ENCODE peak calls at places on chromosomes 7 and 10, in six cellular contexts. One of them, this sample, is unnamed.

GRCh38 chr7:117250801-117251200 is 72.1 kb downstream of the WNT2 start:
- DNase-seq in astrocyte of the spinal cord: no peak
- DNase-seq in AG09309: no peak
- DNase-seq in HFFc6: peak; percentile 21
- DNase-seq in AG08396: peak; percentile 6
- DNase-seq in stimulated activated CD4-positive, alpha-beta T cell treated with anti-CD3 and anti-CD28 coated beads, Interleukin-12 subunit alpha, Interleukin-12 subunit beta, amount 100 ng/mL, for 4 hours: no peak
- DNase-seq in this sample: no peak

GRCh38 chr7:127484954-127485353 is 92.4 kb upstream of the ZNF800 start:
- DNase-seq in astrocyte of the spinal cord: no peak
- DNase-seq in AG09309: no peak
- DNase-seq in HFFc6: no peak
- DNase-seq in AG08396: no peak
- DNase-seq in stimulated activated CD4-positive, alpha-beta T cell treated with anti-CD3 and anti-CD28 coated beads, Interleukin-12 subunit alpha, Interleukin-12 subunit beta, amount 100 ng/mL, for 4 hours: no peak
- DNase-seq in this sample: no peak

GRCh38 chr7:130008941-130009847 is 42.0 kb downstream of the ZC3HC1 start:
- DNase-seq in astrocyte of the spinal cord: peak; percentile 51
- DNase-seq in AG09309: no peak
- DNase-seq in HFFc6: peak; percentile 52
- DNase-seq in AG08396: no peak
- DNase-seq in stimulated activated CD4-positive, alpha-beta T cell treated with anti-CD3 and anti-CD28 coated beads, Interleukin-12 subunit alpha, Interleukin-12 subunit beta, amount 100 ng/mL, for 4 hours: no peak
- DNase-seq in this sample: no peak

GRCh38 chr10:132915411-132915810 is 27.0 kb downstream of the CFAP46 start:
- DNase-seq in astrocyte of the spinal cord: no peak
- DNase-seq in AG09309: no peak
- DNase-seq in HFFc6: no peak
- DNase-seq in AG08396: no peak
- DNase-seq in stimulated activated CD4-positive, alpha-beta T cell treated with anti-CD3 and anti-CD28 coated beads, Interleukin-12 subunit alpha, Interleukin-12 subunit beta, amount 100 ng/mL, for 4 hours: no peak
- DNase-seq in this sample: no peak

GRCh38 chr7:115357213-115357999 is 435.5 kb downstream of the MDFIC start:
- DNase-seq in astrocyte of the spinal cord: peak; percentile 84
- DNase-seq in AG09309: peak; percentile 68
- DNase-seq in HFFc6: peak; percentile 86
- DNase-seq in AG08396: peak; percentile 6
- DNase-seq in stimulated activated CD4-positive, alpha-beta T cell treated with anti-CD3 and anti-CD28 coated beads, Interleukin-12 subunit alpha, Interleukin-12 subunit beta, amount 100 ng/mL, for 4 hours: no peak
- DNase-seq in this sample: no peak

GRCh38 chr7:95840953-95841950 is 68.9 kb downstream of the DYNC1I1 start:
- DNase-seq in astrocyte of the spinal cord: no peak
- DNase-seq in AG09309: no peak
- DNase-seq in HFFc6: no peak
- DNase-seq in AG08396: no peak
- DNase-seq in stimulated activated CD4-positive, alpha-beta T cell treated with anti-CD3 and anti-CD28 coated beads, Interleukin-12 subunit alpha, Interleukin-12 subunit beta, amount 100 ng/mL, for 4 hours: no peak
- DNase-seq in this sample: no peak

GRCh38 chr10:131694963-131695813 is 205.6 kb upstream of the PPP2R2D start:
- DNase-seq in astrocyte of the spinal cord: no peak
- DNase-seq in AG09309: no peak
- DNase-seq in HFFc6: no peak
- DNase-seq in AG08396: no peak
- DNase-seq in stimulated activated CD4-positive, alpha-beta T cell treated with anti-CD3 and anti-CD28 coated beads, Interleukin-12 subunit alpha, Interleukin-12 subunit beta, amount 100 ng/mL, for 4 hours: no peak
- DNase-seq in this sample: no peak

GRCh38 chr10:125535559-125535958 is 147.4 kb downstream of the TEX36 start:
- DNase-seq in astrocyte of the spinal cord: no peak
- DNase-seq in AG09309: no peak
- DNase-seq in HFFc6: no peak
- DNase-seq in AG08396: no peak
- DNase-seq in stimulated activated CD4-positive, alpha-beta T cell treated with anti-CD3 and anti-CD28 coated beads, Interleukin-12 subunit alpha, Interleukin-12 subunit beta, amount 100 ng/mL, for 4 hours: no peak
- DNase-seq in this sample: no peak

GRCh38 chr7:101857358-101857794 is 40.0 kb downstream of the CUX1 start:
- DNase-seq in astrocyte of the spinal cord: no peak
- DNase-seq in AG09309: no peak
- DNase-seq in HFFc6: no peak
- DNase-seq in AG08396: no peak
- DNase-seq in stimulated activated CD4-positive, alpha-beta T cell treated with anti-CD3 and anti-CD28 coated beads, Interleukin-12 subunit alpha, Interleukin-12 subunit beta, amount 100 ng/mL, for 4 hours: no peak
- DNase-seq in this sample: no peak